ENCODE peak calls at places on chromosomes 5 and 9, in five cellular contexts. B is mammary epithelial cell, S is fibroblast of lung, A is endothelial cell of umbilical vein, U is A673. W is an unnamed sample.

GRCh38 chr9:31372796-31373587 is 1011.5 kb upstream of the ACO1 start:
- DNase-seq in S (no peak), A (no peak), U (no peak), B (peak), W (no peak)

GRCh38 chr9:96686638-96687335 is 31.7 kb upstream of the PRXL2C start:
- DNase-seq in U (peak), A (peak), B (peak), S (peak), W (no peak)

GRCh38 chr9:123514766-123515165 is 158.8 kb downstream of the CRB2 start:
- DNase-seq in B (no peak), S (no peak), A (no peak), U (no peak), W (no peak)

GRCh38 chr5:108858959-108859358 is 111.3 kb downstream of the FER start:
- DNase-seq in B (peak), A (peak), U (peak), S (peak), W (no peak)

GRCh38 chr5:42600441-42600840 is 156.2 kb upstream of the CCDC152 start:
- DNase-seq in U (no peak), B (no peak), S (no peak), A (no peak), W (no peak)

GRCh38 chr9:77375956-77376532 is 198.7 kb downstream of the VPS13A start:
- DNase-seq in S (peak), B (no peak), U (peak), A (no peak), W (no peak)

GRCh38 chr9:114616684-114617520 is 5.8 kb downstream of the TMEM268 start:
- DNase-seq in S (no peak), A (no peak), U (no peak), B (no peak), W (no peak)

GRCh38 chr5:97229196-97229595 is 46.1 kb upstream of the RIOK2 start:
- DNase-seq in B (peak), A (no peak), S (no peak), U (no peak), W (no peak)

GRCh38 chr9:135282001-135282731 is 194.7 kb downstream of the OLFM1 start:
- DNase-seq in S (peak), A (no peak), B (peak), U (peak), W (no peak)

GRCh38 chr5:137186759-137187461 is 312.2 kb downstream of the SPOCK1 start:
- DNase-seq in B (peak), A (no peak), U (no peak), S (peak), W (no peak)

GRCh38 chr9:20043461-20043860 is 254.6 kb upstream of the SLC24A2 start:
- DNase-seq in A (no peak), S (no peak), B (no peak), U (no peak), W (no peak)

GRCh38 chr5:4880304-4880741 is 259.8 kb upstream of the ADAMTS16 start:
- DNase-seq in B (no peak), U (no peak), A (no peak), S (no peak), W (no peak)

GRCh38 chr5:35138232-35138631 is 90.5 kb upstream of the AGXT2 start:
- DNase-seq in U (no peak), B (no peak), A (no peak), S (peak), W (no peak)

GRCh38 chr5:21654-22233 is 70.2 kb upstream of the PLEKHG4B start:
- DNase-seq in S (peak), A (no peak), U (peak), B (peak), W (no peak)

GRCh38 chr9:137111788-137112563 is 2.6 kb downstream of the DPP7 start:
- DNase-seq in U (no peak), S (no peak), B (no peak), A (no peak), W (no peak)

GRCh38 chr9:106964329-106964728 is 101.4 kb downstream of the ZNF462 start:
- DNase-seq in S (no peak), U (no peak), B (no peak), A (no peak), W (no peak)

GRCh38 chr5:127766556-127767335 is 63.6 kb downstream of the CCDC192 start:
- DNase-seq in A (peak), U (no peak), B (no peak), S (peak), W (no peak)

GRCh38 chr5:60806591-60807243 is 37.4 kb downstream of the ELOVL7 start:
- DNase-seq in S (no peak), B (no peak), A (no peak), U (no peak), W (no peak)

GRCh38 chr5:94498199-94498598 is 120.2 kb downstream of the KIAA0825 start:
- DNase-seq in A (no peak), B (peak), S (no peak), U (no peak), W (no peak)

GRCh38 chr9:134039386-134040175 is 14.3 kb downstream of the BRD3OS start:
- DNase-seq in B (no peak), U (no peak), S (no peak), A (no peak), W (no peak)

GRCh38 chr5:169567079-169567478 is 16.5 kb upstream of the SPDL1 start:
- DNase-seq in A (peak), S (peak), U (peak), B (peak), W (no peak)

GRCh38 chr9:89505048-89505447 is 7.1 kb upstream of the SEMA4D start:
- DNase-seq in B (no peak), A (no peak), U (no peak), S (no peak), W (no peak)

GRCh38 chr9:92308893-92309292 is 15.4 kb upstream of the IARS1 start:
- DNase-seq in B (no peak), A (peak), U (no peak), S (no peak), W (no peak)

GRCh38 chr5:16508730-16509531 is 43.3 kb upstream of the ZNF622 start:
- DNase-seq in B (peak), S (no peak), A (no peak), U (no peak), W (no peak)

GRCh38 chr5:30392897-30393296 is 800.6 kb upstream of the CDH6 start:
- DNase-seq in A (no peak), S (no peak), U (no peak), B (no peak), W (no peak)

GRCh38 chr5:96476654-96477053 is 43.6 kb upstream of the PCSK1 start:
- DNase-seq in S (peak), B (no peak), U (no peak), A (peak), W (no peak)

GRCh38 chr9:133050142-133050541 is 11.6 kb upstream of the CEL start:
- DNase-seq in B (no peak), U (peak), A (no peak), S (peak), W (no peak)

GRCh38 chr5:179486596-179487051 is 63.7 kb upstream of the RUFY1 start:
- DNase-seq in A (no peak), S (peak), U (no peak), B (no peak), W (no peak)

GRCh38 chr5:58759745-58760144 is 176.9 kb downstream of the RAB3C start:
- DNase-seq in S (no peak), B (peak), U (no peak), A (peak), W (no peak)

GRCh38 chr5:16467363-16468219 is 2.0 kb upstream of the ZNF622 start:
- DNase-seq in A (peak), S (peak), U (no peak), B (peak), W (no peak)

GRCh38 chr5:94422819-94423218 is 195.6 kb downstream of the KIAA0825 start:
- DNase-seq in B (peak), A (peak), U (peak), S (peak), W (no peak)

GRCh38 chr9:75163764-75164163 is 75.5 kb downstream of the OSTF1 start:
- DNase-seq in U (no peak), A (no peak), B (no peak), S (no peak), W (no peak)

GRCh38 chr9:124477211-124478013 is 27.2 kb downstream of the ADGRD2 start:
- DNase-seq in B (peak), S (no peak), U (peak), A (no peak), W (no peak)

GRCh38 chr9:112664541-112664940 is 53.4 kb downstream of the INIP start:
- DNase-seq in U (peak), S (peak), B (no peak), A (no peak), W (no peak)

GRCh38 chr5:134247411-134247810 is 21.5 kb upstream of the PPP2CA start:
- DNase-seq in B (peak), U (no peak), A (peak), S (peak), W (no peak)

GRCh38 chr9:96344458-96345180 is 38.9 kb downstream of the SLC35D2 start:
- DNase-seq in A (peak), U (peak), S (peak), B (peak), W (no peak)

GRCh38 chr9:21556581-21557427 is 74.7 kb upstream of the IFNE start:
- DNase-seq in A (peak), B (no peak), S (no peak), U (no peak), W (no peak)

GRCh38 chr9:21554813-21555212 is 72.7 kb upstream of the IFNE start:
- DNase-seq in B (no peak), U (no peak), S (no peak), A (peak), W (no peak)

GRCh38 chr9:21558079-21558478 is 76.0 kb upstream of the IFNE start:
- DNase-seq in B (no peak), U (no peak), A (peak), S (no peak), W (no peak)

GRCh38 chr9:21557428-21557768 is 75.3 kb upstream of the IFNE start:
- DNase-seq in A (peak), S (no peak), B (no peak), U (no peak), W (no peak)

GRCh38 chr9:21555911-21556310 is 73.8 kb upstream of the IFNE start:
- DNase-seq in A (peak), B (peak), U (no peak), S (peak), W (no peak)
- H3K4me3 ChIP-seq in A (no peak), B (peak), U (no peak), S (peak), W (no peak)

GRCh38 chr9:26535146-26535545 is 357.5 kb downstream of the CAAP1 start:
- DNase-seq in S (no peak), U (no peak), A (no peak), B (no peak), W (no peak)
- TF ChIP-seq EZH2 in S (no peak), U (no peak), A (no peak), B (no peak), W (no peak)

GRCh38 chr5:65186646-65187227 is 295.0 kb downstream of the ADAMTS6 start:
- DNase-seq in B (no peak), U (no peak), A (peak), S (peak), W (no peak)
- H3K4me3 ChIP-seq in B (no peak), U (no peak), A (no peak), S (no peak), W (no peak)

DNA sequence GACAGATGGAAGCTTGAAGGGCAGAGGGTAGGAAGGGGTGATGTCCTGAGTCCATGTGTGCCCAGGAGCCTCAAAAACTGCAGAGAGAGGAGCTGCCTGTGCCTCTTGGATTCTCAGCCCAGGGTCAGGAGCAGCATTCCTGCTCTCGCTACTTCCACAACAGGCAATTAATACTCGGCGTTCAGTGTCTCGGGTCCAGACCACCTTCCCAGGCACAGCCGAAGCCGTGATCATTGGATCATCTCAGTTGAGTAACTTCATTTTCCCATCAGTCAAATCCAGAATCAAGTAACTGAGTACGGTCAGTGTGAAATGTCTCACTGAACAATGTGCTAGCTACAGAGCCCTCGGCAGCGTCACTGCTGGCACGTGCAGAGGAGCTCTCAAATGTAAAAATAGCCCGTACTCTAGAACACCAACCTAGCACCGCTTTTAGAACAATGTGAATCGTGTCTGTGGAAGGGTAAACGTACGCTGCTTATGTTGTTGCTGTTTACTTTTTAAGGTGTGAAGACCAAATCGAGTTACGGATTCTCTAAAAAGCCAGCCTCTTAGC is 63.5 kb upstream of the IRX4 start:
- DNase-seq in U (no peak), S (no peak), B (no peak), A (no peak), W (no peak)
- TF ChIP-seq EZH2 in U (no peak), S (no peak), B (no peak), A (no peak), W (no peak)

DNA sequence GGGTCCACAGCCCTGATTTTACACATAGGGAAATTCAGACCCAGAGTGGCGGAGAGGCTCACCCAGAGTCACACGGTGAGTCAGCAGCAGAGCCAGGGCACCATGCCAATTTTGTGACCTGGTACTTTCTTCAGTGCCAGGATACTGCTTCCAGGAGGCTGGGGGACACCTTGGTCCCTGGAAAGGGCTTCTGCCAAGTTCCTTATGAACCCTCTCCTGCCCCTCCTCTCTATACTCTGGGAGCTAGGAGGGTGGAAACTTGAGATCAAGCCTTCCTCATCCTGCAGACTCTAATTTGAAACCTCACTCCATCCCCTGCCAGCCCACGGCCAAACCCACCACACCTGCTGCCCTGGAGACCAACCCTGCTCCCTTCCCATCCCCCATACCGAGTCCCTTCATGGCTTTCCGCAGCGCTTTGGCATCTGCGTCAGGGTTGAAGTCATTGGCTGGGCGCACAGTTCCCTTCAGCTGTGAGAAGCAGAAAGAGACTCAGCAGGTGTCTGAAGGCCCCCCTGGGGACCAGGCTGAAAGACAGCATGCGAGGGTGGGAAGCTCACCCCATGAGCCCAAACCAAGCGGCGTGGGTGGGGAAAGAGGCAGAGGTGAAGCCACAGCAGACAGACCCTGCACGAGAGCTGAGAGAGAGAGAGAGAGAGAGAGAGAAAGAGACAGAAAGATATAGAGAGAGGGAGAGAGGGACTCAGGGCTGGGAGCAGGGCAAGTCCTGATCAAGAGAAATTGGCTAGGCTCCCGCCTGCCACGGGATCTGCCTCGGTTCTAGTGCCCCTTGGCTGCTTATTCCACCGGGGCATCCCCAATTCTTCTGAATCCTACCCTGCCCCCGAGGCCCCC is 33.5 kb downstream of the ANXA6 start:
- DNase-seq in U (peak), A (peak), B (no peak), S (peak), W (no peak)
- H3K4me3 ChIP-seq in U (no peak), A (no peak), B (no peak), S (no peak), W (no peak)

GRCh38 chr5:98773464-98774191 is at the start of gene RGMB:
- DNase-seq in U (peak), B (peak), A (peak), S (peak), W (peak)
- TF ChIP-seq EZH2 in U (no peak), B (no peak), A (no peak), S (no peak), W (no peak)